ENCODE peak calls at places on chromosomes 7 and 10, in five cellular contexts. H, B, E, N and O are unnamed samples.

GRCh38 chr10:133260895-133261725 is 15.6 kb downstream of the ADAM8 start:
- DNase-seq in H (no peak), B (peak), E (no peak), N (no peak), O (peak)

GRCh38 chr10:124071141-124071540 is 22.3 kb downstream of the CHST15 start:
- DNase-seq in H (no peak), B (no peak), E (no peak), N (no peak), O (no peak)

GRCh38 chr10:13483073-13483472 is 45.7 kb downstream of the BEND7 start:
- DNase-seq in H (no peak), B (no peak), E (no peak), N (no peak), O (peak)

GRCh38 chr10:124319926-124320391 is 98.8 kb downstream of the OAT start:
- DNase-seq in H (no peak), B (no peak), E (no peak), N (no peak), O (peak)

GRCh38 chr7:48637382-48637781 is 287.0 kb upstream of the CDC14C start:
- DNase-seq in H (peak), B (no peak), E (no peak), N (peak), O (peak)

GRCh38 chr7:149824748-149825566 is 13.2 kb upstream of the ZNF862 start:
- DNase-seq in H (no peak), B (no peak), E (no peak), N (no peak), O (no peak)

GRCh38 chr10:101780818-101781654 is 2.2 kb downstream of the NPM3 start:
- DNase-seq in H (peak), B (peak), E (no peak), N (peak), O (peak)

GRCh38 chr7:154927624-154928125 is 75.2 kb downstream of the PAXIP1 start:
- DNase-seq in H (peak), B (peak), E (no peak), N (peak), O (peak)

GRCh38 chr10:128431506-128431905 is 305.3 kb upstream of the MKI67 start:
- DNase-seq in H (no peak), B (no peak), E (no peak), N (no peak), O (no peak)

GRCh38 chr7:128254470-128254869 is 13.4 kb downstream of the LEP start:
- DNase-seq in H (no peak), B (no peak), E (no peak), N (no peak), O (no peak)

GRCh38 chr10:103761075-103761920 is 94.1 kb downstream of the SH3PXD2A start:
- DNase-seq in H (peak), B (no peak), E (no peak), N (no peak), O (no peak)

GRCh38 chr7:29102554-29103151 is 43.7 kb downstream of the CPVL start:
- DNase-seq in H (peak), B (peak), E (no peak), N (peak), O (peak)

GRCh38 chr7:7654964-7655363 is 14.4 kb downstream of the UMAD1 start:
- DNase-seq in H (no peak), B (no peak), E (no peak), N (no peak), O (no peak)

GRCh38 chr10:102919237-102919959 is 1.3 kb downstream of the CNNM2 start:
- DNase-seq in H (peak), B (no peak), E (no peak), N (no peak), O (peak)

GRCh38 chr10:53422223-53422888 is 649.8 kb upstream of the MBL2 start:
- DNase-seq in H (no peak), B (no peak), E (no peak), N (no peak), O (no peak)

GRCh38 chr7:83648464-83649241 is at the start of gene SEMA3E:
- DNase-seq in H (peak), B (no peak), E (no peak), N (peak), O (peak)

GRCh38 chr10:35409094-35409582 is 72.8 kb downstream of the CCNY start:
- DNase-seq in H (no peak), B (peak), E (peak), N (peak), O (peak)

GRCh38 chr7:121961491-121961890 is 88.5 kb downstream of the PTPRZ1 start:
- DNase-seq in H (no peak), B (no peak), E (no peak), N (no peak), O (no peak)

GRCh38 chr10:1100691-1101368 is 44.6 kb downstream of the WDR37 start:
- DNase-seq in H (no peak), B (no peak), E (no peak), N (no peak), O (no peak)

GRCh38 chr7:116093516-116094301 is 63.1 kb upstream of the TFEC start:
- DNase-seq in H (no peak), B (no peak), E (no peak), N (no peak), O (no peak)

GRCh38 chr7:27251513-27252306 is 9.1 kb downstream of the EVX1 start:
- DNase-seq in H (no peak), B (no peak), E (no peak), N (no peak), O (no peak)

GRCh38 chr10:77836299-77836820 is 90.2 kb downstream of the DLG5 start:
- DNase-seq in H (no peak), B (no peak), E (peak), N (no peak), O (no peak)

GRCh38 chr7:101853684-101854083 is 36.3 kb downstream of the CUX1 start:
- DNase-seq in H (no peak), B (no peak), E (no peak), N (no peak), O (no peak)

GRCh38 chr10:74027702-74028101 is 29.8 kb downstream of the VCL start:
- DNase-seq in H (no peak), B (peak), E (no peak), N (peak), O (peak)

GRCh38 chr10:58892039-58892665 is 284.3 kb upstream of the PHYHIPL start:
- DNase-seq in H (peak), B (no peak), E (no peak), N (no peak), O (no peak)

GRCh38 chr7:94491410-94491809 is 18.2 kb upstream of the CASD1 start:
- DNase-seq in H (no peak), B (no peak), E (no peak), N (no peak), O (no peak)

GRCh38 chr10:83233691-83234090 is 905.6 kb upstream of the GHITM start:
- DNase-seq in H (no peak), B (no peak), E (no peak), N (no peak), O (no peak)

GRCh38 chr7:30923774-30924413 is 12.2 kb downstream of the AQP1 start:
- DNase-seq in H (no peak), B (no peak), E (no peak), N (no peak), O (no peak)

GRCh38 chr7:11437987-11438386 is 394.0 kb downstream of the THSD7A start:
- DNase-seq in H (no peak), B (no peak), E (no peak), N (peak), O (no peak)

GRCh38 chr10:7819126-7819470 is 793 bp downstream of the TAF3 start:
- DNase-seq in H (no peak), B (peak), E (peak), N (peak), O (peak)

GRCh38 chr10:56537984-56538383 is 176.9 kb upstream of the ZWINT start:
- DNase-seq in H (no peak), B (peak), E (no peak), N (peak), O (peak)